ENCODE peak calls at places on chromosomes 1 and 21, in four cellular contexts. Y is GM12878, B is HepG2, W is K562. R is an unnamed sample.

GRCh38 chr1:222794656-222795474 is 20.0 kb upstream of the DISP1 start:
- DNase-seq in B (no peak), Y (no peak), W (no peak), R (peak)

GRCh38 chr1:93779540-93780121 is 98.0 kb upstream of the BCAR3 start:
- DNase-seq in W (no peak), B (no peak), Y (no peak), R (peak)

GRCh38 chr1:201094829-201095228 is 17.4 kb downstream of the CACNA1S start:
- DNase-seq in W (no peak), Y (no peak), B (no peak), R (no peak)

GRCh38 chr1:64881281-64881680 is 85.1 kb downstream of the JAK1 start:
- DNase-seq in B (no peak), Y (no peak), W (no peak), R (no peak)

GRCh38 chr1:218735436-218735835 is 390.3 kb downstream of the TGFB2 start:
- DNase-seq in W (no peak), Y (no peak), B (no peak), R (no peak)

GRCh38 chr1:207824691-207825090 is 72.8 kb downstream of the CD46 start:
- DNase-seq in B (no peak), Y (peak), W (no peak), R (no peak)

GRCh38 chr1:36008546-36009197 is 75.2 kb upstream of the TEKT2 start:
- DNase-seq in Y (no peak), W (no peak), B (peak), R (peak)

GRCh38 chr21:14520535-14520934 is 25.6 kb downstream of the SAMSN1 start:
- DNase-seq in Y (no peak), W (no peak), B (no peak), R (no peak)

GRCh38 chr1:160214481-160215140 is 9.4 kb downstream of the PEA15 start:
- DNase-seq in Y (no peak), W (no peak), B (no peak), R (no peak)

GRCh38 chr1:115300087-115300856 is 37.8 kb downstream of the NGF start:
- DNase-seq in W (no peak), B (no peak), Y (no peak), R (no peak)

GRCh38 chr1:34415140-34415539 is 238.4 kb downstream of the C1orf94 start:
- DNase-seq in W (no peak), Y (no peak), B (no peak), R (no peak)

GRCh38 chr21:32566990-32567389 is 18.3 kb downstream of the TCP10L start:
- DNase-seq in B (no peak), Y (no peak), W (no peak), R (no peak)

GRCh38 chr1:209657140-209657879 is 5.1 kb upstream of the LAMB3 start:
- DNase-seq in B (no peak), W (peak), Y (no peak), R (no peak)

GRCh38 chr1:54542120-54542961 is 5.7 kb upstream of the ACOT11 start:
- DNase-seq in W (peak), Y (peak), B (peak), R (peak)

GRCh38 chr1:152182942-152183341 is 23.9 kb upstream of the RPTN start:
- DNase-seq in W (no peak), B (no peak), Y (no peak), R (no peak)

GRCh38 chr1:78490861-78491310 is at the start of gene PTGFR:
- DNase-seq in W (no peak), Y (no peak), B (no peak), R (no peak)
- TF ChIP-seq REST in W (no peak), Y (no peak), B (no peak), R (no peak)

DNA sequence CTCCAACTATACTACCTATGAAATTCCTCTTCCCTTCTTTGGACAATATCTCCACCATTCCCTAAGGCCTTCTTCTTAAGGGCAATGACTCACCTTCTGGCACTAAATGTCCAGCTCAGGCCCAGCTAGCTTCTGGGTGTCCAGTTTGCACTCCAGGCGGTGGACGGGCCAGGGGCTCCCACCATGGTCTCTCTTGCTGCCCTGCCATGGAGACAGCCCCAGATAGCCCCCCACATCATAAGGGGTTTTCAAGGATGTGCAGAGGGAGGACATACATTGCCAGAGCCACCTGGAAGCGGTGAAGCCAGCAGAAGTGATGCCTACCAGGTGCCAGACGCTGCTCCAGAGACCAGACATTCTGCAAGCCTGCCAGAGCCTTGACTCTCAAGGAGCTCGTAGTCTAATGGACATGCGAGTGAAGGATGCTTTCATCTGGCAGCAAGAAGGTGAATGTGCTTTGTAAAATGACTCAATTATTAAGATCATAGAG is 43.7 kb downstream of the C1orf198 start:
- DNase-seq in B (no peak), W (no peak), Y (no peak), R (no peak)
- TF ChIP-seq CHD2 in B (no peak), W (no peak), Y (no peak), R (no peak)

GRCh38 chr1:19739628-19740027 is 60.1 kb downstream of the TMCO4 start:
- DNase-seq in W (no peak), Y (no peak), B (no peak), R (no peak)
- TF ChIP-seq BHLHE40 in W (no peak), Y (no peak), B (no peak), R (no peak)

GRCh38 chr1:95115708-95116137 is 1.4 kb upstream of the TLCD4 start:
- DNase-seq in B (peak), W (peak), Y (no peak), R (no peak)
- TF ChIP-seq REST in B (no peak), W (no peak), Y (no peak), R (no peak)

R was measured in A549.